ENCODE peak calls at places on chromosomes 16 and 17, in five cellular contexts. Z is HL-60, D is neural progenitor cell, M is endothelial cell, V is testis. S is an unnamed sample.

GRCh38 chr17:62760059-62760887 is 47.8 kb downstream of the MARCHF10 start:
- DNase-seq in Z (no peak), V (no peak), D (no peak), M (no peak), S (peak)

GRCh38 chr17:259341-259976 is 78.0 kb upstream of the DOC2B start:
- DNase-seq in D (no peak), M (no peak), V (no peak), Z (no peak), S (no peak)

GRCh38 chr16:81071816-81072215 is 5.2 kb downstream of the C16orf46 start:
- DNase-seq in D (no peak), V (no peak), M (no peak), Z (peak), S (no peak)

GRCh38 chr17:58278661-58279015 is 2.1 kb downstream of the MPO start:
- DNase-seq in D (no peak), M (no peak), Z (no peak), V (no peak), S (no peak)

GRCh38 chr17:78737332-78737731 is 44.7 kb downstream of the CYTH1 start:
- DNase-seq in M (no peak), V (no peak), D (no peak), Z (peak), S (no peak)

GRCh38 chr16:53896711-53897110 is 192.8 kb downstream of the FTO start:
- DNase-seq in Z (no peak), D (no peak), M (no peak), V (no peak), S (no peak)

GRCh38 chr17:15451681-15452080 is 15.7 kb downstream of the CDRT4 start:
- DNase-seq in M (no peak), D (no peak), V (no peak), Z (no peak), S (no peak)

GRCh38 chr17:82921426-82921825 is 81.6 kb upstream of the ZNF750 start:
- DNase-seq in V (no peak), Z (no peak), D (no peak), M (no peak), S (no peak)

GRCh38 chr17:3954921-3955320 is 9.3 kb downstream of the ATP2A3 start:
- DNase-seq in D (peak), Z (no peak), M (no peak), V (no peak), S (no peak)

GRCh38 chr17:65537343-65537844 is 24.1 kb downstream of the AXIN2 start:
- DNase-seq in V (peak), D (no peak), M (no peak), Z (no peak), S (no peak)

GRCh38 chr17:8220783-8221662 is 10.6 kb upstream of the AURKB start:
- DNase-seq in D (peak), M (peak), V (peak), Z (peak), S (peak)

GRCh38 chr16:2686912-2687507 is 4.7 kb downstream of the KCTD5 start:
- DNase-seq in V (no peak), M (no peak), D (no peak), Z (peak), S (no peak)

GRCh38 chr17:41061969-41062368 is 2.1 kb upstream of the KRTAP2-3 start:
- DNase-seq in D (no peak), V (no peak), M (no peak), Z (no peak), S (no peak)

GRCh38 chr16:12392585-12393089 is 411.1 kb downstream of the CPPED1 start:
- DNase-seq in V (peak), Z (no peak), D (no peak), M (no peak), S (no peak)

GRCh38 chr17:83099570-83100181 is 20.3 kb downstream of the METRNL start:
- DNase-seq in V (no peak), D (peak), M (no peak), Z (no peak), S (no peak)

GRCh38 chr17:30551666-30552339 is 74.6 kb downstream of the GOSR1 start:
- DNase-seq in D (no peak), V (peak), Z (no peak), M (no peak), S (no peak)

GRCh38 chr16:3874794-3875692 is 5.5 kb downstream of the CREBBP start:
- DNase-seq in V (peak), D (no peak), M (no peak), Z (no peak), S (no peak)

GRCh38 chr16:48831081-48831722 is 221.2 kb upstream of the N4BP1 start:
- DNase-seq in D (peak), Z (no peak), V (peak), M (peak), S (no peak)

GRCh38 chr17:61011269-61011668 is 333.6 kb downstream of the BCAS3 start:
- DNase-seq in Z (no peak), D (no peak), V (no peak), M (no peak), S (no peak)

GRCh38 chr17:47270946-47271705 is 17.5 kb downstream of the ITGB3 start:
- DNase-seq in M (no peak), D (no peak), V (no peak), Z (no peak), S (no peak)

GRCh38 chr16:64489449-64489848 is 632.4 kb downstream of the CDH11 start:
- DNase-seq in D (no peak), M (no peak), Z (no peak), V (no peak), S (no peak)

GRCh38 chr16:89805136-89805905 is 11.1 kb downstream of the FANCA start:
- DNase-seq in V (no peak), Z (no peak), D (no peak), M (no peak), S (no peak)

GRCh38 chr16:10981697-10982216 is 37.4 kb downstream of the CLEC16A start:
- DNase-seq in V (no peak), M (peak), Z (peak), D (no peak), S (no peak)

GRCh38 chr17:78342438-78343098 is 17.3 kb downstream of the SOCS3 start:
- DNase-seq in Z (no peak), M (no peak), D (no peak), V (peak), S (no peak)

GRCh38 chr17:75181608-75182318 is 996 bp downstream of the SUMO2 start:
- DNase-seq in Z (peak), D (peak), M (no peak), V (peak), S (no peak)

GRCh38 chr17:8606415-8606814 is 24.1 kb downstream of the MYH10 start:
- DNase-seq in Z (no peak), M (no peak), D (no peak), V (no peak), S (no peak)

GRCh38 chr17:79368521-79368920 is 242.3 kb downstream of the RBFOX3 start:
- DNase-seq in D (no peak), M (no peak), Z (no peak), V (no peak), S (no peak)

DNA sequence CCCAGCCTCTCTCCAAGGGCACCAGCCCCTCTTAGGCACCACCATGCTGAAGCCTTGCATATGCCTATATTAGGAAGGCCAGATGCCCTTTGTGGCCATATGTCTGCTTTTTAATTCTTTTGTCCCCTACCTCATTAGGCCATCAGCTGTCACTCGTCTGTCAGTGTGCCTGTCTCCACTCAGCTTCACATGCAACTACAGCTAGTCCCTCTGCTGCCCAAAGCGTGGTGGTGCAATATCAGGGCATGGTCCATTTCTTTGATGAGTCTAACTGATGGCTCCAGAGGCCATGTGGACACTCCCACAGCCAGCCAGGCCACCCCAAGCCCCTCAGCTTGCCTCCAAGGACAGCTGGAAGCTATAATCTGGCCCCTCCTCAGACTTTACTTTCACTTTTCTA is 36.3 kb downstream of the MYO18A start:
- DNase-seq in M (peak), Z (peak), V (peak), D (peak), S (no peak)
- TF ChIP-seq CTCF in M (peak), Z (peak), V (peak), D (peak), S (peak)

GRCh38 chr16:88618182-88618955 is 20.0 kb upstream of the IL17C start:
- DNase-seq in Z (no peak), M (no peak), D (no peak), V (no peak), S (no peak)
- TF ChIP-seq CTCF in Z (no peak), M (no peak), D (no peak), V (no peak), S (no peak)

GRCh38 chr17:7215136-7215638 is 4.4 kb downstream of the DLG4 start:
- DNase-seq in M (no peak), D (no peak), V (no peak), Z (no peak), S (no peak)

GRCh38 chr17:7211512-7212277 is 7.9 kb downstream of the DLG4 start:
- DNase-seq in D (peak), V (no peak), Z (no peak), M (no peak), S (no peak)

GRCh38 chr17:7215652-7216139 is 3.9 kb downstream of the DLG4 start:
- DNase-seq in Z (no peak), M (no peak), V (no peak), D (peak), S (no peak)

GRCh38 chr17:7214300-7215135 is 5.1 kb downstream of the DLG4 start:
- DNase-seq in D (peak), M (peak), Z (peak), V (peak), S (peak)

DNA sequence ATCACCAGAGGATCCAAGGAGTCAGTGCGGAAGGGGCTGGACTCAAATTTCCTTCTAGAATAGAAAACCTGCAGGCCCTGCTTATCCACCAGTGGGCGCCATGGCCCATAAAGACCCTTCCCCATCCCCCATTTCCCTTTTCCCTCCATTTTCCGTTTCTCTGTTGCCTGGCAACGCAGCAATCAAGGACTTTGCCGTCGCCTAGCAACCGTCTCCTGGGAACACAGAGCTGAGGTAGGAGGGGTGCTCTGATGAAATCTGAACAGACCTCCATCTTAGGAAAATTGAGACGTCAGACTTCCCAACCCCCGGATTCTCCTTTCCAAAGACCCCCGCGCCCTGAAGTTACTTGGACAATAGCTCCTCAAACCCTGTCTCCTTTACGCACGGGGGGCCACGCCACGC is 5.7 kb downstream of the DLG4 start:
- DNase-seq in V (peak), M (peak), D (peak), Z (peak), S (peak)
- TF ChIP-seq CTCF in V (peak), M (peak), D (peak), Z (no peak), S (peak)

DNA sequence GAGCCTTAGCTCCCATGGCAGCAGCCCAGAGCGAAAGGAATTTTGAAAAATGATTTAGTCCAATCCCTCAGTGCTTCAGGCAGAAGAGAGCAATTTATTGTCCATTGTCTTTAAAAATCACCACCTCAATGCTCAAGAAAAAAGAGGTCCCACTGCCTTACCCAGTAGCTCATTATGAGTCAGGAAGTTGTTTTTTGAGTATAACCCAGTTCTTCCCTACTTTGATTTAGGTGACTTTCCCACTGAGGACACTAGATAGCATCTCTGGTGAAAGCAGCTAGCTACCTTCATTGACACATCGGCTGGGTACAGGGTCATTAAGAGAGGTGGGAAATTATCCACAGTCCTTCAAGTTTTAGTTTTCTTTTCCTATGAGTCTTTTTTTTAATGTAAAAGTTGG is 40.7 kb downstream of the PECAM1 start:
- DNase-seq in M (no peak), D (no peak), V (no peak), Z (no peak), S (no peak)
- TF ChIP-seq CTCF in M (no peak), D (no peak), V (no peak), Z (no peak), S (no peak)

GRCh38 chr16:66222756-66223155 is 143.7 kb upstream of the CDH5 start:
- DNase-seq in V (no peak), D (no peak), Z (no peak), M (no peak), S (no peak)
- TF ChIP-seq CTCF in V (no peak), D (no peak), Z (no peak), M (no peak), S (no peak)

GRCh38 chr16:15523092-15523541 is 88.7 kb downstream of the BMERB1 start:
- DNase-seq in V (peak), M (no peak), Z (peak), D (peak), S (no peak)
- TF ChIP-seq CTCF in V (no peak), M (no peak), Z (peak), D (peak), S (no peak)

GRCh38 chr17:80826346-80826954 is 165.2 kb upstream of the CHMP6 start:
- DNase-seq in Z (no peak), M (no peak), V (no peak), D (no peak), S (no peak)

GRCh38 chr17:80825471-80826345 is 165.9 kb upstream of the CHMP6 start:
- DNase-seq in D (no peak), M (no peak), Z (no peak), V (no peak), S (no peak)

GRCh38 chr17:80829166-80829813 is 162.4 kb upstream of the CHMP6 start:
- DNase-seq in V (no peak), M (no peak), D (no peak), Z (no peak), S (no peak)

GRCh38 chr17:80827646-80828643 is 163.7 kb upstream of the CHMP6 start:
- DNase-seq in D (peak), V (no peak), M (no peak), Z (no peak), S (no peak)

GRCh38 chr17:80826955-80827645 is 164.5 kb upstream of the CHMP6 start:
- DNase-seq in M (no peak), V (no peak), D (peak), Z (no peak), S (no peak)
- TF ChIP-seq CTCF in M (no peak), V (no peak), D (no peak), Z (no peak), S (no peak)

S was measured in type B pancreatic cell.